ENCODE peak calls at places on chromosomes 1 and 21, in four cellular contexts. C is NCI-H1105; D is NCI-H460; U is activated T-helper 2 cell treated with anti-CD3 and anti-CD28 coated beads, Interferon-gamma antibody, Interleukin-2, Interleukin-4, amounts not matched to agents 10 μg/mL and 5 μg/mL and 100 μg/mL, durations not matched to agents 14 hours and 24 hours and 36 hours. F is an unnamed sample.

GRCh38 chr1:207974146-207974545 is 63.2 kb upstream of the CD34 start:
- DNase-seq in U (no peak), D (no peak), C (no peak), F (peak)

GRCh38 chr1:165525708-165526107 is 18.1 kb upstream of the LRRC52 start:
- DNase-seq in D (no peak), U (no peak), C (no peak), F (no peak)

GRCh38 chr1:30684881-30685795 is 38.2 kb downstream of the MATN1 start:
- DNase-seq in D (no peak), U (no peak), C (peak), F (no peak)

GRCh38 chr1:19863804-19864203 is 18.4 kb upstream of the OTUD3 start:
- DNase-seq in D (no peak), C (no peak), U (no peak), F (no peak)

GRCh38 chr1:111467805-111468716 is 5.7 kb upstream of the C1orf162 start:
- DNase-seq in C (no peak), D (no peak), U (no peak), F (no peak)

GRCh38 chr21:15706686-15707085 is 23.1 kb upstream of the USP25 start:
- DNase-seq in U (no peak), D (no peak), C (no peak), F (no peak)

GRCh38 chr1:33327587-33328325 is 6.9 kb upstream of the A3GALT2 start:
- DNase-seq in U (no peak), D (no peak), C (peak), F (no peak)

GRCh38 chr1:119895102-119895501 is 1.2 kb downstream of the ADAM30 start:
- DNase-seq in D (no peak), C (no peak), U (no peak), F (no peak)

GRCh38 chr1:207605444-207606361 is 39.2 kb upstream of the CR1L start:
- DNase-seq in U (no peak), D (no peak), C (no peak), F (no peak)

GRCh38 chr1:219362702-219363101 is 189.0 kb downstream of the LYPLAL1 start:
- DNase-seq in D (no peak), U (no peak), C (no peak), F (no peak)

GRCh38 chr1:116777831-116778830 is 23.9 kb downstream of the CD2 start:
- DNase-seq in U (no peak), D (peak), C (no peak), F (no peak)

GRCh38 chr1:89587728-89588127 is 45.2 kb upstream of the LRRC8C start:
- DNase-seq in U (no peak), D (no peak), C (no peak), F (no peak)